ENCODE peak calls at places on chromosomes 7 and 10, in six cellular contexts. U is bronchial epithelial cell, S is GM10248, W is HS-5, Q is T-helper 9 cell, E is anterior cingulate cortex. P is an unnamed sample.

GRCh38 chr7:151168022-151168786 is 710 bp upstream of the GBX1 start:
- DNase-seq in E (no peak), Q (peak), W (no peak), S (peak), U (no peak), P (peak)

GRCh38 chr10:81600185-81600584 is 274.8 kb upstream of the NRG3 start:
- DNase-seq in E (no peak), S (no peak), Q (no peak), W (peak), U (peak), P (no peak)

GRCh38 chr7:45683556-45684148 is 109.5 kb downstream of the ADCY1 start:
- DNase-seq in S (no peak), W (no peak), Q (no peak), U (no peak), E (no peak), P (no peak)

GRCh38 chr7:867406-868188 is 8.8 kb upstream of the GET4 start:
- DNase-seq in Q (no peak), S (no peak), W (no peak), U (peak), E (peak), P (no peak)

GRCh38 chr10:74544106-74544505 is 282.3 kb upstream of the KAT6B start:
- DNase-seq in E (no peak), S (no peak), Q (no peak), U (peak), W (peak), P (no peak)

GRCh38 chr10:124722812-124723783 is 21.1 kb downstream of the FAM53B start:
- DNase-seq in E (no peak), U (peak), W (no peak), S (peak), Q (no peak), P (peak)

GRCh38 chr10:119320981-119321380 is 113.6 kb downstream of the GRK5 start:
- DNase-seq in Q (no peak), U (no peak), E (no peak), S (no peak), W (no peak), P (no peak)

GRCh38 chr10:26455567-26456315 is 17.6 kb downstream of the APBB1IP start:
- DNase-seq in U (no peak), E (no peak), S (no peak), Q (no peak), W (no peak), P (no peak)

GRCh38 chr7:107501593-107501992 is 31.7 kb downstream of the GPR22 start:
- DNase-seq in E (peak), Q (no peak), U (peak), S (peak), W (no peak), P (peak)

GRCh38 chr10:2873769-2874168 is 193.6 kb upstream of the PFKP start:
- DNase-seq in U (no peak), Q (no peak), E (no peak), S (no peak), W (no peak), P (no peak)

GRCh38 chr7:47381132-47381495 is 200.8 kb downstream of the TNS3 start:
- DNase-seq in E (no peak), S (no peak), W (no peak), Q (no peak), U (no peak), P (no peak)

GRCh38 chr10:74868392-74868791 is 42.0 kb downstream of the KAT6B start:
- DNase-seq in E (no peak), W (no peak), Q (no peak), S (no peak), U (no peak), P (no peak)

GRCh38 chr7:151378496-151379192 is 31.2 kb downstream of the WDR86 start:
- DNase-seq in S (no peak), U (no peak), Q (no peak), E (no peak), W (no peak), P (no peak)